ENCODE peak calls at places on chromosomes 12 and 14, in six cellular contexts. A is brain microvascular endothelial cell, I is PC-3, R is choroid plexus epithelial cell, N is heart left ventricle, V is heart right ventricle. M is an unnamed sample.
A peak's percentile ranks its signal among the peaks of the same experiment; 100 is the strongest.

GRCh38 chr14:68610251-68610793 is 182.5 kb downstream of the ZFP36L1 start:
- DNase-seq in A (no peak), I (peak; percentile 8), R (no peak), N (no peak), V (no peak), M (no peak)

GRCh38 chr14:22640192-22640591 is 4.0 kb downstream of the OR6J1 start:
- DNase-seq in A (no peak), I (no peak), R (no peak), N (no peak), V (no peak), M (no peak)

GRCh38 chr12:9099552-9100190 is 16.0 kb downstream of the A2M start:
- DNase-seq in A (no peak), I (no peak), R (no peak), N (no peak), V (no peak), M (no peak)

GRCh38 chr12:13187399-13187798 is 9.1 kb upstream of the EMP1 start:
- DNase-seq in A (peak; percentile 75), I (peak; percentile 91), R (peak; percentile 59), N (no peak), V (no peak), M (no peak)

GRCh38 chr12:129467749-129468148 is 436.1 kb downstream of the TMEM132D start:
- DNase-seq in A (no peak), I (no peak), R (no peak), N (no peak), V (no peak), M (no peak)

GRCh38 chr12:24135158-24135850 is 185.8 kb upstream of the SOX5 start:
- DNase-seq in A (no peak), I (no peak), R (no peak), N (no peak), V (no peak), M (no peak)

GRCh38 chr12:26088999-26089398 is 35.8 kb downstream of the BHLHE41 start:
- DNase-seq in A (no peak), I (peak; percentile 23), R (peak; percentile 35), N (no peak), V (no peak), M (no peak)

GRCh38 chr12:116323696-116324386 is 46.3 kb upstream of the MED13L start:
- DNase-seq in A (no peak), I (no peak), R (no peak), N (no peak), V (no peak), M (no peak)

DNA sequence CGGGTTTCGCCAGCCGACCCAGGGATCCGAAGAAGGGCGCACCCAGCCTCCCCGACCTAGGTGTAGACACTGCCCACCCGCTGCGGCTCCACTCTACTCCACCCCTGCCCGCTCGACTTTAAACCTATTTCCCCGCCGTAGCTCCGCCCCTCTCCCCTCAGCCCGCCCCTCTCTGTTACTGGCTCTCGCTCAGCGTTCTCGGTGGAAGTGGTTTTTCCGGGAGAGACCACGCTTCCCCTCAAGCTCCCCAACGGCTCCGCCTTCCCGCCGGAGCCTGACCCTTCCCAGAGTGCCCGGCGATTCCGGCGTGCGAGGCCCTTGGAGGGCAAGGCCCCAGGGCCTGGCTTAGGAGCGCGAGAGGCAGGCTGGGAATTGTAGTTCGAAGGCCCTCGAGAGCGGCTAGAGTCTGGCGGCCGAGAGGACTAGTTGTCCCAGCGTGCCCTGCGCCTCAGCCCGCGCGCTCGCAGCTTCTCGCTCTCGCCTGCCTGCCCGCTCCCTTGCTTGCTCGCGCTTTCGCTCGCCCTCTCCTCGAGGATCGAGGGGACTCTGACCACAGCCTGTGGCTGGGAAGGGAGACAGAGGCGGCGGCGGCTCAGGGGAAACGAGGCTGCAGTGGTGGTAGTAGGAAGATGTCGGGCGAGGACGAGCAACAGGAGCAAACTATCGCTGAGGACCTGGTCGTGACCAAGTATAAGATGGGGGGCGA is at the start of gene PA2G4:
- DNase-seq in A (peak; percentile 98), I (peak; percentile 100), R (peak; percentile 99), N (peak; percentile 99), V (peak; percentile 98), M (peak; percentile 80)
- TF ChIP-seq CTCF in A (no peak), I (no peak), R (no peak), N (no peak), V (no peak), M (no peak)

GRCh38 chr14:106691601-106692291 is 1165.4 kb downstream of the TMEM121 start:
- DNase-seq in A (no peak), I (no peak), R (no peak), N (peak; percentile 30), V (peak; percentile 5), M (no peak)

GRCh38 chr14:106690333-106690891 is 1164.0 kb downstream of the TMEM121 start:
- DNase-seq in A (no peak), I (no peak), R (no peak), N (no peak), V (no peak), M (no peak)

GRCh38 chr14:106694638-106695393 is 1168.4 kb downstream of the TMEM121 start:
- DNase-seq in A (no peak), I (no peak), R (no peak), N (peak; percentile 35), V (peak; percentile 8), M (no peak)
- TF ChIP-seq CTCF in A (no peak), I (no peak), R (no peak), N (no peak), V (no peak), M (peak; percentile 30)

GRCh38 chr14:73231874-73232851 is 5.1 kb upstream of the PAPLN start:
- DNase-seq in A (no peak), I (peak; percentile 27), R (no peak), N (no peak), V (no peak), M (no peak)
- TF ChIP-seq CTCF in A (peak; percentile 66), I (peak; percentile 68), R (peak; percentile 51), N (no peak), V (no peak), M (peak; percentile 3)

GRCh38 chr12:100225491-100225890 is 24.9 kb downstream of the ACTR6 start:
- DNase-seq in A (no peak), I (peak; percentile 12), R (no peak), N (no peak), V (no peak), M (no peak)

GRCh38 chr12:100229876-100230275 is 29.3 kb downstream of the ACTR6 start:
- DNase-seq in A (no peak), I (peak; percentile 96), R (no peak), N (no peak), V (no peak), M (no peak)

GRCh38 chr12:100234166-100234565 is 32.7 kb downstream of the DEPDC4 start:
- DNase-seq in A (no peak), I (peak; percentile 90), R (peak; percentile 54), N (no peak), V (peak; percentile 29), M (no peak)

GRCh38 chr12:100234591-100235304 is 32.1 kb downstream of the DEPDC4 start:
- DNase-seq in A (peak; percentile 25), I (peak; percentile 81), R (peak; percentile 75), N (no peak), V (no peak), M (no peak)

DNA sequence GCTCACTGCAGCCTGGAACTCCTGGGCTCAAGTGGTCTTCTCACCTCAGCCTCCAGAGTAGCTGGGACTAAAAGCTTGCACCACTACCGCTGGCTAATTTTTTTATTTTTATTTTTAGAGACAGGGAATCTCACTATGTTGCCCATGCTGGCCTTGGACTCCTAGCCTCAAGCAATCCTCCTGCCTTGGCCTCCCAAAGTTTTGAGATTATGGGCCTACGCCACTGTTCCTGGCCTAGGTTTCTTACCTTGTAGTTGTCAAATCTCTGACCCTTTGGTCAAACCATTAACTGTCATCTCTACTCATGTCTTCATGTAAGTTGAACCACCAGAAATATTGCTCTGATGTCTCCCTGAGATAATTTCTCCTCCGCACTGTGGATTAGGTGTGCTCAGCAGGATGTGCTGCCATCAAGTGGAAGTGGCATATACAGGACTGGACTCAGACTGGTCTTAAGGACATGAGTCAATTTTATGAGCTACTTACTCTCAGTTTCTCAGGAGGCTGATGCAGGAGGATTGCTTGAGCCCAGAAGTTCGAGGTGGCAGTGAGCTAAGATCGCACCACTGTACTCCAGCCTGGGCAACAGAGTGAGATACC is 28.5 kb downstream of the ACTR6 start:
- DNase-seq in A (no peak), I (peak; percentile 76), R (peak; percentile 30), N (no peak), V (no peak), M (no peak)
- TF ChIP-seq CTCF in A (peak; percentile 39), I (peak; percentile 79), R (peak; percentile 31), N (no peak), V (no peak), M (peak; percentile 38)

GRCh38 chr12:41121374-41121773 is 66.7 kb upstream of the PDZRN4 start:
- DNase-seq in A (no peak), I (no peak), R (no peak), N (no peak), V (no peak), M (no peak)

GRCh38 chr12:41122894-41123293 is 65.2 kb upstream of the PDZRN4 start:
- DNase-seq in A (no peak), I (no peak), R (no peak), N (no peak), V (no peak), M (no peak)
- TF ChIP-seq CTCF in A (no peak), I (no peak), R (no peak), N (no peak), V (no peak), M (no peak)

DNA sequence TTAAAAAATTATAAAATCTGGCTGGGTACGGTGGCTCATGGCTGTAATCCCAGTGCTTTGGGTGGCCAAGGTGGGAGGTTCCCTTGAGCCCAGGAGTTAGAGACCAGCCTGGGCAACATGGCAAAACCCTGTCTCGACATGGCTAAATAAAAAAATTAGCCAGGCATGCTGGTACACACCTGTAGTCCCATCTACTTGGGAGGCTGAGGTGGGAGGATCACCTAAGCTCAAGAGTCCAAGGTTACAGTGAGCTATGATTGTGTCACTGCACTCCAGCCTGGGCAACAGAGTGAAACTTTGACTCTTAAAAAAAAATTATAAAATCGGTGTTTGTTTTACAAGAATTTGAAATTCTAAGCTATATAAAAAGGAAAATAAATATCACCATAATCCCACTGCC is 141.8 kb downstream of the SLC38A6 start:
- DNase-seq in A (no peak), I (no peak), R (no peak), N (no peak), V (no peak), M (no peak)
- TF ChIP-seq CTCF in A (no peak), I (no peak), R (no peak), N (no peak), V (no peak), M (no peak)

DNA sequence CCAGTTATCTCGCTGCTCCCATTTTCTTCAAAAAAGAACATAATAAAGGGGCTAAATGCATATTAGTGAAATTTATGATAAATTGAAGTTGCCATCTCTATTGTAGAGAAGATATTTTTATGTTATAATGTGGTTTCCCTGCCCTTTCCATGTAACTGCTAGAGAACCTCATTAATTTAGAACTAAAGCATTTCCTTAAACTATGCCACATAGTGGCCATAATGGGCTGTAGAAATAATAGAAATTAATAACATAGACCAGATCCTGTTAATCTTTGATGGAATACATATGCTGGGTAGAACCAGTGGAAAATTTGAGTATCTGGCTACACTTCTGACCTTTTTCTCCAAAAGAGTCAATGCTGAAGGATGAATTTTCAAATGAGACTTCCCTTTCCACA is 376.7 kb downstream of the PDZRN4 start:
- DNase-seq in A (no peak), I (peak; percentile 26), R (no peak), N (no peak), V (no peak), M (no peak)
- TF ChIP-seq CTCF in A (no peak), I (peak; percentile 47), R (no peak), N (no peak), V (no peak), M (no peak)

GRCh38 chr14:73851567-73852382 is at the start of gene PTGR2:
- DNase-seq in A (peak; percentile 93), I (peak; percentile 97), R (peak; percentile 97), N (peak; percentile 98), V (peak; percentile 97), M (peak; percentile 87)
- TF ChIP-seq CTCF in A (peak; percentile 20), I (no peak), R (peak; percentile 19), N (no peak), V (no peak), M (no peak)

GRCh38 chr12:112013601-112014402 is 576 bp downstream of the ERP29 start:
- DNase-seq in A (peak; percentile 82), I (peak; percentile 84), R (peak; percentile 91), N (peak; percentile 71), V (peak; percentile 32), M (peak; percentile 28)
- TF ChIP-seq CTCF in A (no peak), I (no peak), R (no peak), N (no peak), V (no peak), M (no peak)

M was measured in D721Med.